ENCODE peak calls at places on chromosome X, in seven cellular contexts. One of them, this sample, is unnamed.

GRCh38 chrX:23752740-23753435 is 9.8 kb upstream of the ACOT9 start:
- DNase-seq in HepG2: no peak
- DNase-seq in transverse colon: no peak
- DNase-seq in tibial nerve: no peak
- DNase-seq in ovary: no peak
- DNase-seq in A549: no peak
- DNase-seq in sigmoid colon: no peak
- DNase-seq in this sample: no peak

GRCh38 chrX:54182864-54183613 is at the start of gene FAM120C:
- DNase-seq in ovary: peak; percentile 74
- DNase-seq in HepG2: peak; percentile 51
- DNase-seq in tibial nerve: peak; percentile 24
- DNase-seq in A549: peak; percentile 75
- DNase-seq in sigmoid colon: peak; percentile 84
- DNase-seq in transverse colon: peak; percentile 68
- DNase-seq in this sample: peak; percentile 51

GRCh38 chrX:54640721-54641120 is 110.7 kb downstream of the GNL3L start:
- DNase-seq in transverse colon: no peak
- DNase-seq in sigmoid colon: no peak
- DNase-seq in ovary: peak; percentile 11
- DNase-seq in A549: no peak
- DNase-seq in tibial nerve: no peak
- DNase-seq in HepG2: peak; percentile 40
- DNase-seq in this sample: no peak

GRCh38 chrX:46917634-46918033 is 5.4 kb downstream of the JADE3 start:
- DNase-seq in HepG2: no peak
- DNase-seq in sigmoid colon: no peak
- DNase-seq in transverse colon: no peak
- DNase-seq in A549: no peak
- DNase-seq in tibial nerve: no peak
- DNase-seq in ovary: no peak
- DNase-seq in this sample: no peak

GRCh38 chrX:70168238-70169188 is 8.8 kb upstream of the DGAT2L6 start:
- DNase-seq in ovary: peak; percentile 31
- DNase-seq in tibial nerve: no peak
- DNase-seq in sigmoid colon: no peak
- DNase-seq in transverse colon: no peak
- DNase-seq in A549: peak; percentile 53
- DNase-seq in HepG2: peak; percentile 25
- DNase-seq in this sample: no peak

GRCh38 chrX:56797966-56798711 is 69.1 kb downstream of the NBDY start:
- DNase-seq in A549: no peak
- DNase-seq in tibial nerve: no peak
- DNase-seq in sigmoid colon: peak; percentile 56
- DNase-seq in transverse colon: peak; percentile 1
- DNase-seq in ovary: no peak
- DNase-seq in HepG2: no peak
- DNase-seq in this sample: peak; percentile 26

GRCh38 chrX:133670394-133670793 is 255.1 kb upstream of the GPC4 start:
- DNase-seq in sigmoid colon: no peak
- DNase-seq in A549: peak; percentile 28
- DNase-seq in HepG2: no peak
- DNase-seq in ovary: peak; percentile 33
- DNase-seq in tibial nerve: no peak
- DNase-seq in transverse colon: no peak
- DNase-seq in this sample: no peak

GRCh38 chrX:42505057-42505456 is 272.9 kb downstream of the PPP1R2C start:
- DNase-seq in ovary: no peak
- DNase-seq in A549: no peak
- DNase-seq in sigmoid colon: no peak
- DNase-seq in HepG2: no peak
- DNase-seq in tibial nerve: no peak
- DNase-seq in transverse colon: no peak
- DNase-seq in this sample: no peak

GRCh38 chrX:124211312-124211942 is 121.0 kb upstream of the TEX13D start:
- DNase-seq in tibial nerve: no peak
- DNase-seq in A549: peak; percentile 20
- DNase-seq in sigmoid colon: no peak
- DNase-seq in HepG2: peak; percentile 28
- DNase-seq in ovary: no peak
- DNase-seq in transverse colon: no peak
- DNase-seq in this sample: no peak

GRCh38 chrX:51461053-51462050 is 35.0 kb downstream of the NUDT11 start:
- DNase-seq in sigmoid colon: no peak
- DNase-seq in tibial nerve: no peak
- DNase-seq in A549: peak; percentile 12
- DNase-seq in HepG2: peak; percentile 6
- DNase-seq in transverse colon: no peak
- DNase-seq in ovary: no peak
- DNase-seq in this sample: no peak

GRCh38 chrX:108735680-108736508 is 469 bp downstream of the IRS4 start:
- DNase-seq in HepG2: no peak
- DNase-seq in ovary: peak; percentile 29
- DNase-seq in tibial nerve: no peak
- DNase-seq in transverse colon: no peak
- DNase-seq in A549: no peak
- DNase-seq in sigmoid colon: no peak
- DNase-seq in this sample: no peak

GRCh38 chrX:28349888-28350287 is 237.4 kb upstream of the IL1RAPL1 start:
- DNase-seq in ovary: no peak
- DNase-seq in HepG2: no peak
- DNase-seq in A549: no peak
- DNase-seq in transverse colon: no peak
- DNase-seq in sigmoid colon: no peak
- DNase-seq in tibial nerve: no peak
- DNase-seq in this sample: no peak

GRCh38 chrX:124344246-124344645 is 2.1 kb upstream of the SH2D1A start:
- DNase-seq in transverse colon: no peak
- DNase-seq in tibial nerve: no peak
- DNase-seq in ovary: no peak
- DNase-seq in HepG2: no peak
- DNase-seq in A549: no peak
- DNase-seq in sigmoid colon: no peak
- DNase-seq in this sample: no peak

GRCh38 chrX:136193771-136194170 is 46.4 kb downstream of the FHL1 start:
- DNase-seq in ovary: no peak
- DNase-seq in sigmoid colon: no peak
- DNase-seq in transverse colon: no peak
- DNase-seq in HepG2: no peak
- DNase-seq in tibial nerve: no peak
- DNase-seq in A549: no peak
- DNase-seq in this sample: no peak

GRCh38 chrX:71489540-71489939 is 43.4 kb upstream of the OGT start:
- DNase-seq in transverse colon: no peak
- DNase-seq in sigmoid colon: no peak
- DNase-seq in tibial nerve: no peak
- DNase-seq in ovary: no peak
- DNase-seq in A549: no peak
- DNase-seq in HepG2: no peak
- DNase-seq in this sample: no peak

GRCh38 chrX:104668550-104668949 is 102.6 kb downstream of the IL1RAPL2 start:
- DNase-seq in tibial nerve: no peak
- DNase-seq in transverse colon: no peak
- DNase-seq in sigmoid colon: no peak
- DNase-seq in HepG2: no peak
- DNase-seq in A549: peak; percentile 0
- DNase-seq in ovary: no peak
- DNase-seq in this sample: no peak

GRCh38 chrX:25002658-25003015 is 13.1 kb downstream of the ARX start:
- DNase-seq in ovary: peak; percentile 37
- DNase-seq in tibial nerve: no peak
- DNase-seq in HepG2: no peak
- DNase-seq in transverse colon: no peak
- DNase-seq in A549: no peak
- DNase-seq in sigmoid colon: no peak
- DNase-seq in this sample: no peak

GRCh38 chrX:19698691-19699090 is 183.4 kb upstream of the MAP3K15 start:
- DNase-seq in transverse colon: no peak
- DNase-seq in tibial nerve: no peak
- DNase-seq in HepG2: no peak
- DNase-seq in A549: no peak
- DNase-seq in sigmoid colon: no peak
- DNase-seq in ovary: no peak
- DNase-seq in this sample: no peak

GRCh38 chrX:19697416-19697815 is 182.1 kb upstream of the MAP3K15 start:
- DNase-seq in A549: peak; percentile 48
- DNase-seq in tibial nerve: no peak
- DNase-seq in sigmoid colon: no peak
- DNase-seq in ovary: no peak
- DNase-seq in transverse colon: no peak
- DNase-seq in HepG2: no peak
- DNase-seq in this sample: no peak

GRCh38 chrX:19695884-19696283 is 180.6 kb upstream of the MAP3K15 start:
- DNase-seq in ovary: no peak
- DNase-seq in sigmoid colon: no peak
- DNase-seq in tibial nerve: no peak
- DNase-seq in transverse colon: no peak
- DNase-seq in HepG2: no peak
- DNase-seq in A549: no peak
- DNase-seq in this sample: no peak

GRCh38 chrX:19699151-19699550 is 183.8 kb upstream of the MAP3K15 start:
- DNase-seq in sigmoid colon: no peak
- DNase-seq in transverse colon: no peak
- DNase-seq in A549: no peak
- DNase-seq in ovary: no peak
- DNase-seq in HepG2: no peak
- DNase-seq in tibial nerve: no peak
- DNase-seq in this sample: no peak

DNA sequence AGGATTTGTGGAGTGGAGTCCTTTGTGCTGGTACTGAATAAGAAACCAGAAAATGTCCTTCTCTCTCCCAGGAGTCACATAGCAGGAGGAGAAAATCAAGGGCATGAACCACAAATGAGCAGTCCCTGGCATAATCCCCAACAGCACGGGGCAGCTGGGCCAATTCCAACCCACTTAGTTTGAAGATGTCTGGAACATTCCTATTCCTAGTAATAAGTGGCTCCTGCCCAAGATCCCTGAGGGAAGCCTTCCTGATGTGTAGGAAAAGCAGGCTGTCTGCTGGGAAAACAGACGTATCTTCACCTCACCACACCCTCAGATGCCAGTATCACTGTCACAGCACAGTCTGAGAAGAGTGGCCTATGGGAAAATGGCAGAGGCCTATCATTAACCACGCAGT is 182.8 kb upstream of the MAP3K15 start:
- DNase-seq in ovary: no peak
- DNase-seq in transverse colon: no peak
- DNase-seq in tibial nerve: peak; percentile 15
- DNase-seq in A549: no peak
- DNase-seq in sigmoid colon: no peak
- DNase-seq in HepG2: no peak
- DNase-seq in this sample: no peak
- H3K4me3 ChIP-seq in ovary: no peak overlapping the region
- H3K4me3 ChIP-seq in transverse colon: no peak overlapping the region
- H3K4me3 ChIP-seq in tibial nerve: no peak overlapping the region
- H3K4me3 ChIP-seq in A549: no peak overlapping the region
- H3K4me3 ChIP-seq in sigmoid colon: no peak overlapping the region
- H3K4me3 ChIP-seq in HepG2: no peak overlapping the region
- H3K4me3 ChIP-seq in this sample: no peak overlapping the region

GRCh38 chrX:9482837-9483236 is 18.0 kb downstream of the TBL1X start:
- DNase-seq in HepG2: no peak
- DNase-seq in transverse colon: no peak
- DNase-seq in A549: no peak
- DNase-seq in sigmoid colon: no peak
- DNase-seq in ovary: no peak
- DNase-seq in tibial nerve: no peak
- DNase-seq in this sample: no peak
- TF ChIP-seq EP300 in HepG2: no peak
- TF ChIP-seq EP300 in transverse colon: no peak
- TF ChIP-seq EP300 in A549: no peak
- TF ChIP-seq EP300 in sigmoid colon: no peak
- TF ChIP-seq EP300 in ovary: no peak
- TF ChIP-seq EP300 in tibial nerve: no peak
- TF ChIP-seq EP300 in this sample: no peak

DNA sequence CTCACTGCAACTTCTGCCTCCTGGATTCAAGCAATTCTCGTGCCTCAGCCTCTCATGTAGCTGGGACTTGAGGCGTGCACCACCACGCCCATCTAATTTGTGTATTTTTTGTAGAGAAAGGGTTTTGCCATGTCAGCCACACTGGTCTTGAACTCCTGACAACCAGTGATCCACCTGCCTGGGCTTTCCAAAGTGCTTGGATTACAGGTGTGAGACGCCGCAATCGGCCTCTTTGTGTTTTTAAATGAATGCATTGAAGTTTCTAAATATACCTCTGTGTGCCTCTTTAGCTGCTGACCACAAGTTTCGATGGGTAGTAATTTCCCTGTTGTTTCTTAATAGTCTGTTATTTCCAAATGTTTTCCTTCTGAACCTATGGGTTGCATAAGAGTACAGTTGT is 765.3 kb upstream of the GRIA3 start:
- DNase-seq in tibial nerve: no peak
- DNase-seq in transverse colon: no peak
- DNase-seq in ovary: no peak
- DNase-seq in HepG2: no peak
- DNase-seq in sigmoid colon: no peak
- DNase-seq in A549: no peak
- DNase-seq in this sample: no peak
- H3K27ac ChIP-seq in tibial nerve: no peak overlapping the region
- H3K27ac ChIP-seq in transverse colon: no peak overlapping the region
- H3K27ac ChIP-seq in ovary: no peak overlapping the region
- H3K27ac ChIP-seq in HepG2: no peak overlapping the region
- H3K27ac ChIP-seq in sigmoid colon: no peak overlapping the region
- H3K27ac ChIP-seq in A549: no peak overlapping the region
- H3K27ac ChIP-seq in this sample: no peak overlapping the region

GRCh38 chrX:119468930-119469635 is 839 bp downstream of the SLC25A5 start:
- DNase-seq in A549: peak; percentile 49
- DNase-seq in ovary: peak; percentile 86
- DNase-seq in sigmoid colon: peak; percentile 93
- DNase-seq in HepG2: peak; percentile 45
- DNase-seq in tibial nerve: peak; percentile 74
- DNase-seq in transverse colon: peak; percentile 93
- DNase-seq in this sample: peak; percentile 93

GRCh38 chrX:119468186-119468929 is at the start of gene SLC25A5:
- DNase-seq in tibial nerve: peak; percentile 45
- DNase-seq in ovary: peak; percentile 80
- DNase-seq in A549: peak; percentile 60
- DNase-seq in sigmoid colon: peak; percentile 93
- DNase-seq in transverse colon: peak; percentile 88
- DNase-seq in HepG2: peak; percentile 75
- DNase-seq in this sample: peak; percentile 86

GRCh38 chrX:119467433-119467832 is 811 bp upstream of the SLC25A5 start:
- DNase-seq in HepG2: no peak
- DNase-seq in sigmoid colon: no peak
- DNase-seq in transverse colon: no peak
- DNase-seq in A549: no peak
- DNase-seq in ovary: no peak
- DNase-seq in tibial nerve: no peak
- DNase-seq in this sample: no peak

GRCh38 chrX:119466970-119467369 is 1.3 kb upstream of the SLC25A5 start:
- DNase-seq in sigmoid colon: no peak
- DNase-seq in A549: no peak
- DNase-seq in tibial nerve: no peak
- DNase-seq in ovary: no peak
- DNase-seq in HepG2: no peak
- DNase-seq in transverse colon: no peak
- DNase-seq in this sample: no peak

DNA sequence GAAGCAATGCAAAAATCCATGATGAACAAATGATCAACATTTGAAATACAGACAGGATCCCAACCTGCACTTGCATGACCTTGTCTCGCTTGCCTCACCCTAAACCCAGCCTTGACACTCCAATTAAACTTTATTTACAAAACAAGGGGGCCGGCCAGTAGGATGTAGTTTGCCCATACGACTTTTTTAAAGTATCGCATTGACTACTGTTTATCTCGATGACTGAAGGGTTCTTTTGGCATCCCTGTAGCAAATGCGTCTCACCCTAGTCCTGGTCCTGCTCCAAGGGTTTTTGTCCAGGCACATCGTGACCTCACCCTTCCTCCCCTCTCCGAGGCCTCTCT is 430 bp upstream of the SLC25A5 start:
- DNase-seq in tibial nerve: no peak
- DNase-seq in ovary: no peak
- DNase-seq in transverse colon: no peak
- DNase-seq in HepG2: no peak
- DNase-seq in A549: no peak
- DNase-seq in sigmoid colon: no peak
- DNase-seq in this sample: no peak
- H3K4me3 ChIP-seq in tibial nerve: peak overlapping the region; percentile 39
- H3K4me3 ChIP-seq in ovary: peak overlapping the region; percentile 82
- H3K4me3 ChIP-seq in transverse colon: peak overlapping the region; percentile 92
- H3K4me3 ChIP-seq in HepG2: no peak overlapping the region
- H3K4me3 ChIP-seq in A549: peak overlapping the region; percentile 98
- H3K4me3 ChIP-seq in sigmoid colon: peak overlapping the region; percentile 77
- H3K4me3 ChIP-seq in this sample: peak overlapping the region; percentile 65

This sample was measured in stomach.